ENCODE peak calls at places on chromosomes 11 and 22, in ten cellular contexts. One of them, this sample, is unnamed.

GRCh38 chr11:2442554-2442953 is 1.8 kb downstream of the TRPM5 start:
- DNase-seq in H54: no peak
- DNase-seq in activated T-cell treated with anti-CD3 and anti-CD28 coated beads for 1 hour: no peak
- DNase-seq in GM03348: no peak
- DNase-seq in foreskin keratinocyte: no peak
- DNase-seq in posterior cingulate gyrus: no peak
- DNase-seq in substantia nigra: no peak
- DNase-seq in AG04450: no peak
- DNase-seq in WTC11: no peak
- DNase-seq in type B pancreatic cell: no peak
- DNase-seq in this sample: no peak

GRCh38 chr11:113550179-113550578 is 75.0 kb upstream of the DRD2 start:
- DNase-seq in H54: no peak
- DNase-seq in activated T-cell treated with anti-CD3 and anti-CD28 coated beads for 1 hour: no peak
- DNase-seq in GM03348: no peak
- DNase-seq in foreskin keratinocyte: no peak
- DNase-seq in posterior cingulate gyrus: no peak
- DNase-seq in substantia nigra: no peak
- DNase-seq in AG04450: no peak
- DNase-seq in WTC11: no peak
- DNase-seq in type B pancreatic cell: no peak
- DNase-seq in this sample: no peak

GRCh38 chr11:11407738-11408084 is 54.7 kb upstream of the CSNK2A3 start:
- DNase-seq in H54: no peak
- DNase-seq in activated T-cell treated with anti-CD3 and anti-CD28 coated beads for 1 hour: no peak
- DNase-seq in GM03348: no peak
- DNase-seq in foreskin keratinocyte: no peak
- DNase-seq in posterior cingulate gyrus: no peak
- DNase-seq in substantia nigra: peak; percentile 27
- DNase-seq in AG04450: no peak
- DNase-seq in WTC11: no peak
- DNase-seq in type B pancreatic cell: no peak
- DNase-seq in this sample: no peak

GRCh38 chr11:43835104-43835503 is 45.5 kb upstream of the ALKBH3 start:
- DNase-seq in H54: no peak
- DNase-seq in activated T-cell treated with anti-CD3 and anti-CD28 coated beads for 1 hour: no peak
- DNase-seq in GM03348: no peak
- DNase-seq in foreskin keratinocyte: no peak
- DNase-seq in posterior cingulate gyrus: no peak
- DNase-seq in substantia nigra: peak; percentile 52
- DNase-seq in AG04450: no peak
- DNase-seq in WTC11: no peak
- DNase-seq in type B pancreatic cell: no peak
- DNase-seq in this sample: no peak

GRCh38 chr11:119263352-119263940 is 53.5 kb downstream of the MCAM start:
- DNase-seq in H54: no peak
- DNase-seq in activated T-cell treated with anti-CD3 and anti-CD28 coated beads for 1 hour: no peak
- DNase-seq in GM03348: no peak
- DNase-seq in foreskin keratinocyte: no peak
- DNase-seq in posterior cingulate gyrus: no peak
- DNase-seq in substantia nigra: no peak
- DNase-seq in AG04450: no peak
- DNase-seq in WTC11: no peak
- DNase-seq in type B pancreatic cell: no peak
- DNase-seq in this sample: peak; percentile 7

GRCh38 chr22:26669060-26669481 is 11.7 kb downstream of the MIAT start:
- DNase-seq in H54: no peak
- DNase-seq in activated T-cell treated with anti-CD3 and anti-CD28 coated beads for 1 hour: no peak
- DNase-seq in GM03348: peak; percentile 40
- DNase-seq in foreskin keratinocyte: no peak
- DNase-seq in posterior cingulate gyrus: no peak
- DNase-seq in substantia nigra: no peak
- DNase-seq in AG04450: no peak
- DNase-seq in WTC11: peak; percentile 74
- DNase-seq in type B pancreatic cell: no peak
- DNase-seq in this sample: peak; percentile 82

GRCh38 chr11:126282742-126283591 is at the start of gene TIRAP:
- DNase-seq in H54: peak; percentile 56
- DNase-seq in activated T-cell treated with anti-CD3 and anti-CD28 coated beads for 1 hour: peak; percentile 38
- DNase-seq in GM03348: peak; percentile 90
- DNase-seq in foreskin keratinocyte: peak; percentile 41
- DNase-seq in posterior cingulate gyrus: peak; percentile 67
- DNase-seq in substantia nigra: peak; percentile 82
- DNase-seq in AG04450: no peak
- DNase-seq in WTC11: peak; percentile 44
- DNase-seq in type B pancreatic cell: no peak
- DNase-seq in this sample: peak; percentile 39

GRCh38 chr11:32297629-32298028 is 137.7 kb downstream of the WT1 start:
- DNase-seq in H54: peak; percentile 19
- DNase-seq in activated T-cell treated with anti-CD3 and anti-CD28 coated beads for 1 hour: no peak
- DNase-seq in GM03348: peak; percentile 72
- DNase-seq in foreskin keratinocyte: peak; percentile 30
- DNase-seq in posterior cingulate gyrus: peak; percentile 29
- DNase-seq in substantia nigra: no peak
- DNase-seq in AG04450: no peak
- DNase-seq in WTC11: no peak
- DNase-seq in type B pancreatic cell: no peak
- DNase-seq in this sample: peak; percentile 56

GRCh38 chr11:8905528-8906165 is 5.3 kb upstream of the AKIP1 start:
- DNase-seq in H54: no peak
- DNase-seq in activated T-cell treated with anti-CD3 and anti-CD28 coated beads for 1 hour: no peak
- DNase-seq in GM03348: peak; percentile 73
- DNase-seq in foreskin keratinocyte: peak; percentile 84
- DNase-seq in posterior cingulate gyrus: no peak
- DNase-seq in substantia nigra: no peak
- DNase-seq in AG04450: no peak
- DNase-seq in WTC11: no peak
- DNase-seq in type B pancreatic cell: no peak
- DNase-seq in this sample: peak; percentile 55

GRCh38 chr11:14713518-14714244 is 70.1 kb downstream of the PDE3B start:
- DNase-seq in H54: no peak
- DNase-seq in activated T-cell treated with anti-CD3 and anti-CD28 coated beads for 1 hour: no peak
- DNase-seq in GM03348: no peak
- DNase-seq in foreskin keratinocyte: no peak
- DNase-seq in posterior cingulate gyrus: no peak
- DNase-seq in substantia nigra: no peak
- DNase-seq in AG04450: no peak
- DNase-seq in WTC11: no peak
- DNase-seq in type B pancreatic cell: no peak
- DNase-seq in this sample: no peak

GRCh38 chr11:116312560-116313340 is 460.0 kb downstream of the BUD13 start:
- DNase-seq in H54: no peak
- DNase-seq in activated T-cell treated with anti-CD3 and anti-CD28 coated beads for 1 hour: no peak
- DNase-seq in GM03348: no peak
- DNase-seq in foreskin keratinocyte: peak; percentile 3
- DNase-seq in posterior cingulate gyrus: peak; percentile 92
- DNase-seq in substantia nigra: peak; percentile 88
- DNase-seq in AG04450: no peak
- DNase-seq in WTC11: no peak
- DNase-seq in type B pancreatic cell: no peak
- DNase-seq in this sample: no peak

GRCh38 chr11:126834149-126834548 is 166.4 kb downstream of the KIRREL3 start:
- DNase-seq in H54: peak; percentile 24
- DNase-seq in activated T-cell treated with anti-CD3 and anti-CD28 coated beads for 1 hour: no peak
- DNase-seq in GM03348: peak; percentile 80
- DNase-seq in foreskin keratinocyte: no peak
- DNase-seq in posterior cingulate gyrus: no peak
- DNase-seq in substantia nigra: no peak
- DNase-seq in AG04450: peak; percentile 56
- DNase-seq in WTC11: no peak
- DNase-seq in type B pancreatic cell: no peak
- DNase-seq in this sample: peak; percentile 89

GRCh38 chr22:40585205-40585778 is 51.2 kb downstream of the MRTFA start:
- DNase-seq in H54: no peak
- DNase-seq in activated T-cell treated with anti-CD3 and anti-CD28 coated beads for 1 hour: no peak
- DNase-seq in GM03348: no peak
- DNase-seq in foreskin keratinocyte: no peak
- DNase-seq in posterior cingulate gyrus: no peak
- DNase-seq in substantia nigra: no peak
- DNase-seq in AG04450: no peak
- DNase-seq in WTC11: no peak
- DNase-seq in type B pancreatic cell: no peak
- DNase-seq in this sample: no peak

This sample was measured in HFFc6.